ENCODE peak calls at places on chromosomes 16 and 17, in six cellular contexts. One of them, this sample, is unnamed.

GRCh38 chr17:27466748-27467375 is 10.6 kb downstream of the KSR1 start:
- DNase-seq in transverse colon: no peak
- DNase-seq in GM23338: no peak
- DNase-seq in suprapubic skin: no peak
- DNase-seq in breast epithelium: no peak
- DNase-seq in HCT116: no peak
- DNase-seq in this sample: peak

GRCh38 chr16:26644912-26645543 is 421.7 kb upstream of the C16orf82 start:
- DNase-seq in HCT116: no peak
- DNase-seq in breast epithelium: no peak
- DNase-seq in suprapubic skin: no peak
- DNase-seq in GM23338: no peak
- DNase-seq in transverse colon: no peak
- DNase-seq in this sample: no peak

GRCh38 chr16:57966133-57966805 is 4.7 kb downstream of the CNGB1 start:
- DNase-seq in HCT116: no peak
- DNase-seq in breast epithelium: no peak
- DNase-seq in GM23338: no peak
- DNase-seq in transverse colon: no peak
- DNase-seq in suprapubic skin: no peak
- DNase-seq in this sample: no peak

GRCh38 chr17:37219876-37220608 is 155.7 kb upstream of the C17orf78 start:
- DNase-seq in transverse colon: no peak
- DNase-seq in GM23338: peak
- DNase-seq in HCT116: no peak
- DNase-seq in suprapubic skin: no peak
- DNase-seq in breast epithelium: no peak
- DNase-seq in this sample: no peak

GRCh38 chr17:19538095-19539039 is 4.7 kb downstream of the SLC47A1 start:
- DNase-seq in breast epithelium: no peak
- DNase-seq in suprapubic skin: no peak
- DNase-seq in transverse colon: peak
- DNase-seq in HCT116: no peak
- DNase-seq in GM23338: peak
- DNase-seq in this sample: no peak

GRCh38 chr16:12539185-12539929 is 264.3 kb downstream of the CPPED1 start:
- DNase-seq in HCT116: no peak
- DNase-seq in suprapubic skin: no peak
- DNase-seq in transverse colon: peak
- DNase-seq in breast epithelium: no peak
- DNase-seq in GM23338: no peak
- DNase-seq in this sample: no peak

GRCh38 chr17:27218719-27219488 is 75.0 kb upstream of the WSB1 start:
- DNase-seq in transverse colon: peak
- DNase-seq in HCT116: no peak
- DNase-seq in GM23338: no peak
- DNase-seq in suprapubic skin: no peak
- DNase-seq in breast epithelium: no peak
- DNase-seq in this sample: no peak

GRCh38 chr16:78499399-78499798 is 399.9 kb downstream of the WWOX start:
- DNase-seq in suprapubic skin: no peak
- DNase-seq in transverse colon: no peak
- DNase-seq in breast epithelium: no peak
- DNase-seq in HCT116: no peak
- DNase-seq in GM23338: no peak
- DNase-seq in this sample: no peak

GRCh38 chr17:15261063-15261817 is 3.9 kb downstream of the PMP22 start:
- DNase-seq in breast epithelium: peak
- DNase-seq in GM23338: peak
- DNase-seq in transverse colon: peak
- DNase-seq in suprapubic skin: no peak
- DNase-seq in HCT116: no peak
- DNase-seq in this sample: no peak

GRCh38 chr17:45123930-45124796 is 8.2 kb downstream of the PLCD3 start:
- DNase-seq in HCT116: peak
- DNase-seq in breast epithelium: no peak
- DNase-seq in suprapubic skin: peak
- DNase-seq in GM23338: peak
- DNase-seq in transverse colon: peak
- DNase-seq in this sample: no peak

GRCh38 chr17:37179893-37180292 is 195.9 kb upstream of the C17orf78 start:
- DNase-seq in transverse colon: no peak
- DNase-seq in HCT116: peak
- DNase-seq in breast epithelium: no peak
- DNase-seq in GM23338: no peak
- DNase-seq in suprapubic skin: no peak
- DNase-seq in this sample: no peak

GRCh38 chr16:84687715-84688114 is 12.1 kb upstream of the USP10 start:
- DNase-seq in breast epithelium: no peak
- DNase-seq in transverse colon: no peak
- DNase-seq in suprapubic skin: no peak
- DNase-seq in GM23338: no peak
- DNase-seq in HCT116: no peak
- DNase-seq in this sample: no peak

DNA sequence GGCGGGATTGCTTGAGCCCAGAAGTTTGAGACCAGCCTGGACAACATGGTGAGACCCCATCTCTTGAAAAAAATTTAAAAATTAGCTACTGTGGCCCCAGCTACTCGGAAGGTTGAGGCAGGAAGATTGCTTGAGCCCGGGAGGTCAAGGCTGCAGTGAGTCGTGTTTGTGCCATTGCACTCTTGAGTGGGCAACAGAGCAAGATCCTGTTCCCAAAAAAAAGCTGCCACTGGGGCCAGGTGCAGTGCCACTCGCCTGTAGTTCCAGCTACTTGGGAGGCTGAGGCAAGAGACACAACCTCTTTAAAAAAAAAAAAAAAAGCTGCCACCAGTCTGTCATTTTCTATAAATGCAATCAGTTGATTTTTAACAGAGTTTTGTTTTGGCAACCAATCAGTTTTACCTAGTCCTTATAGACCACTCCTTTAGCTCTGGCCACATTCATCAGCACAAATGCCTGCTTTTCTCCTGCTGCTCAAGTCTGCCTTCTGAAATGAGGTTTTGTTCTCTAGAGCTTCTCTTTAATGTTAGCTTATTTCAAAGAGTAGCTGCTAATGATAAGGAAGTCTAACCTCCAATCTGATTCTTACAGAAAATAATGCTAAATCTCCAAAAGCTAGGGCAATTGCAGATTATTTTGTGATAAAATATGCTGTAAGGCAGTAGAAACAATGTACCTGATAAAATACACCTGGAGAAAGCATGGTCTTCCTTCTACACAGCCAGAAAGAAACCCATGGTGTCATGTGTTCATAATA is 64.8 kb downstream of the TUBD1 start:
- DNase-seq in GM23338: no peak
- DNase-seq in HCT116: no peak
- DNase-seq in breast epithelium: no peak
- DNase-seq in suprapubic skin: no peak
- DNase-seq in transverse colon: no peak
- DNase-seq in this sample: no peak
- TF ChIP-seq POLR2AphosphoS5 in GM23338: no peak
- TF ChIP-seq POLR2AphosphoS5 in HCT116: no peak
- TF ChIP-seq POLR2AphosphoS5 in breast epithelium: no peak
- TF ChIP-seq POLR2AphosphoS5 in suprapubic skin: no peak
- TF ChIP-seq POLR2AphosphoS5 in transverse colon: no peak
- TF ChIP-seq POLR2AphosphoS5 in this sample: peak

DNA sequence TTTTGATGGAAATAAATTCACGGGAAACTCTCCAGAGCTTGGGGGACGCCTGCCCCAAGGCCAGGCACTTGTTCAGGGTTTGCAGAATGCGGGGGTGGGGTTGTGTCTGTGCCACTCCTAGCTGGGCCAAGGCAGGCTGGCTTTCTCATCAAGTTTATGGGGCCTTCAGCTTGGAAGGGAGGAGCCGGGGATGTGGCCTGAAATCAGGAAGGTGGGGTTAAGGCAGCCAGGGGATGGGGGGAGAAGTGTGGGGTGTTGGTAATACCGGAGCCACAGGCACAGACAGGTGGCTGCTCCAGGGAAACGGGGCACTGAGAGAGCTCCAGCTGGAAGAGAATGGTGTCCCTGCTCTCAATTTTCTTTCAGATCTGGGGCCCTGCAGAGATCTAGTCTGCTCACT is 1.8 kb upstream of the CHAD start:
- DNase-seq in HCT116: no peak
- DNase-seq in suprapubic skin: no peak
- DNase-seq in GM23338: no peak
- DNase-seq in breast epithelium: peak
- DNase-seq in transverse colon: peak
- DNase-seq in this sample: no peak
- TF ChIP-seq POLR2AphosphoS5 in HCT116: no peak
- TF ChIP-seq POLR2AphosphoS5 in suprapubic skin: no peak
- TF ChIP-seq POLR2AphosphoS5 in GM23338: no peak
- TF ChIP-seq POLR2AphosphoS5 in breast epithelium: no peak
- TF ChIP-seq POLR2AphosphoS5 in transverse colon: no peak
- TF ChIP-seq POLR2AphosphoS5 in this sample: no peak

GRCh38 chr16:76531236-76531635 is 254.0 kb downstream of the CNTNAP4 start:
- DNase-seq in suprapubic skin: no peak
- DNase-seq in breast epithelium: no peak
- DNase-seq in GM23338: no peak
- DNase-seq in HCT116: no peak
- DNase-seq in transverse colon: no peak
- DNase-seq in this sample: no peak
- TF ChIP-seq POLR2AphosphoS5 in suprapubic skin: no peak
- TF ChIP-seq POLR2AphosphoS5 in breast epithelium: no peak
- TF ChIP-seq POLR2AphosphoS5 in GM23338: no peak
- TF ChIP-seq POLR2AphosphoS5 in HCT116: no peak
- TF ChIP-seq POLR2AphosphoS5 in transverse colon: no peak
- TF ChIP-seq POLR2AphosphoS5 in this sample: no peak

GRCh38 chr17:73121513-73121912 is 29.0 kb upstream of the SLC39A11 start:
- DNase-seq in GM23338: no peak
- DNase-seq in transverse colon: no peak
- DNase-seq in HCT116: no peak
- DNase-seq in suprapubic skin: no peak
- DNase-seq in breast epithelium: no peak
- DNase-seq in this sample: no peak

GRCh38 chr17:73122953-73123605 is 30.6 kb upstream of the SLC39A11 start:
- DNase-seq in GM23338: no peak
- DNase-seq in HCT116: no peak
- DNase-seq in breast epithelium: no peak
- DNase-seq in suprapubic skin: no peak
- DNase-seq in transverse colon: no peak
- DNase-seq in this sample: no peak

GRCh38 chr17:73118876-73119485 is 26.5 kb upstream of the SLC39A11 start:
- DNase-seq in suprapubic skin: no peak
- DNase-seq in breast epithelium: no peak
- DNase-seq in transverse colon: no peak
- DNase-seq in HCT116: no peak
- DNase-seq in GM23338: no peak
- DNase-seq in this sample: no peak

GRCh38 chr17:73118139-73118538 is 25.7 kb upstream of the SLC39A11 start:
- DNase-seq in transverse colon: no peak
- DNase-seq in GM23338: no peak
- DNase-seq in HCT116: no peak
- DNase-seq in breast epithelium: peak
- DNase-seq in suprapubic skin: no peak
- DNase-seq in this sample: no peak

GRCh38 chr17:73119631-73120030 is 27.1 kb upstream of the SLC39A11 start:
- DNase-seq in HCT116: no peak
- DNase-seq in GM23338: no peak
- DNase-seq in breast epithelium: no peak
- DNase-seq in transverse colon: no peak
- DNase-seq in suprapubic skin: no peak
- DNase-seq in this sample: no peak
- TF ChIP-seq POLR2AphosphoS5 in HCT116: no peak
- TF ChIP-seq POLR2AphosphoS5 in GM23338: no peak
- TF ChIP-seq POLR2AphosphoS5 in breast epithelium: no peak
- TF ChIP-seq POLR2AphosphoS5 in transverse colon: no peak
- TF ChIP-seq POLR2AphosphoS5 in suprapubic skin: no peak
- TF ChIP-seq POLR2AphosphoS5 in this sample: no peak

GRCh38 chr16:643050-643368 is 1.4 kb downstream of the MCRIP2 start:
- DNase-seq in suprapubic skin: no peak
- DNase-seq in HCT116: no peak
- DNase-seq in GM23338: no peak
- DNase-seq in transverse colon: no peak
- DNase-seq in breast epithelium: no peak
- DNase-seq in this sample: no peak

GRCh38 chr16:638836-639235 is 2.7 kb upstream of the METTL26 start:
- DNase-seq in transverse colon: no peak
- DNase-seq in HCT116: no peak
- DNase-seq in suprapubic skin: no peak
- DNase-seq in breast epithelium: no peak
- DNase-seq in GM23338: no peak
- DNase-seq in this sample: no peak

GRCh38 chr16:640614-641013 is 1.0 kb upstream of the MCRIP2 start:
- DNase-seq in breast epithelium: no peak
- DNase-seq in GM23338: no peak
- DNase-seq in suprapubic skin: no peak
- DNase-seq in transverse colon: no peak
- DNase-seq in HCT116: no peak
- DNase-seq in this sample: no peak

GRCh38 chr16:642189-643049 is 791 bp downstream of the MCRIP2 start:
- DNase-seq in breast epithelium: no peak
- DNase-seq in suprapubic skin: no peak
- DNase-seq in HCT116: no peak
- DNase-seq in GM23338: peak
- DNase-seq in transverse colon: peak
- DNase-seq in this sample: peak

GRCh38 chr16:641326-642188 is at the start of gene MCRIP2:
- DNase-seq in transverse colon: peak
- DNase-seq in HCT116: no peak
- DNase-seq in GM23338: peak
- DNase-seq in suprapubic skin: no peak
- DNase-seq in breast epithelium: no peak
- DNase-seq in this sample: peak
- TF ChIP-seq POLR2AphosphoS5 in transverse colon: peak
- TF ChIP-seq POLR2AphosphoS5 in HCT116: peak
- TF ChIP-seq POLR2AphosphoS5 in GM23338: peak
- TF ChIP-seq POLR2AphosphoS5 in suprapubic skin: no peak
- TF ChIP-seq POLR2AphosphoS5 in breast epithelium: no peak
- TF ChIP-seq POLR2AphosphoS5 in this sample: no peak

DNA sequence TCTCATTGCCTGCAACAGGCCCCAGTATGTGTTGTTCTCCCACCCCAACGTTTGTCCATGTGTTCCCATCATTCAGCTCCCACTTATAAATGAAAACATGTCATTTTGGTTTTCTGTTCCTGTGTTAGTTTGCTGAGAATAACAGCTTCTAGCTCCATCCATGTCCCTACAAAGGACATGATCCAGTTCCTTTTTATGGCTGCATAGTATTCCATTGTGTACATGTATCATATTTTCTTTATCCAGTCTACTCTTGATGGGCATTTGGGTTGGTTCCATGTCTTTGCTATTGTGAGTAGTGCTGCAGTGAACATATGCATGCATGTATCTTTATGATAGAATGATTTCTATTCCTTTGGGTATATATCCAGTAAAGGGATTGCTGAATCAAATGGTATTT is 10.8 kb upstream of the KRTAP9-2 start:
- DNase-seq in transverse colon: no peak
- DNase-seq in HCT116: no peak
- DNase-seq in suprapubic skin: no peak
- DNase-seq in GM23338: no peak
- DNase-seq in breast epithelium: no peak
- DNase-seq in this sample: no peak
- TF ChIP-seq POLR2AphosphoS5 in transverse colon: no peak
- TF ChIP-seq POLR2AphosphoS5 in HCT116: no peak
- TF ChIP-seq POLR2AphosphoS5 in suprapubic skin: no peak
- TF ChIP-seq POLR2AphosphoS5 in GM23338: no peak
- TF ChIP-seq POLR2AphosphoS5 in breast epithelium: no peak
- TF ChIP-seq POLR2AphosphoS5 in this sample: no peak

This sample was measured in GM12892.